ENCODE peak calls at places on chromosomes 1 and 21, in six cellular contexts. J, P, D, T, E and F are unnamed samples.

GRCh38 chr21:42218836-42219605 is at the start of gene ABCG1:
- DNase-seq in E (no peak), D (no peak), P (peak), T (no peak), J (no peak), F (no peak)

GRCh38 chr1:5611431-5611830 is 380.8 kb downstream of the NPHP4 start:
- DNase-seq in D (no peak), T (no peak), E (no peak), J (no peak), P (no peak), F (no peak)

GRCh38 chr21:33425825-33426224 is 22.6 kb downstream of the IFNGR2 start:
- DNase-seq in P (no peak), D (no peak), E (no peak), T (no peak), J (no peak), F (no peak)

GRCh38 chr1:109275706-109276345 is 7.1 kb downstream of the PSRC1 start:
- DNase-seq in D (no peak), E (no peak), J (peak), P (no peak), T (peak), F (no peak)

GRCh38 chr1:7313081-7313546 is 458.0 kb upstream of the VAMP3 start:
- DNase-seq in E (no peak), D (no peak), T (peak), J (no peak), P (no peak), F (no peak)

GRCh38 chr1:204592246-204592948 is 76.2 kb downstream of the MDM4 start:
- DNase-seq in T (no peak), E (no peak), D (no peak), P (no peak), J (no peak), F (no peak)

GRCh38 chr1:66271216-66271903 is 262.6 kb upstream of the SGIP1 start:
- DNase-seq in P (no peak), E (peak), D (no peak), J (peak), T (peak), F (peak)

GRCh38 chr1:151511636-151512215 is 539 bp downstream of the CGN start:
- DNase-seq in T (peak), P (no peak), E (peak), D (no peak), J (no peak), F (no peak)

GRCh38 chr1:36258960-36259344 is 34.7 kb downstream of the THRAP3 start:
- DNase-seq in P (no peak), T (no peak), J (no peak), D (no peak), E (no peak), F (no peak)

GRCh38 chr1:230122361-230123279 is 55.6 kb downstream of the GALNT2 start:
- DNase-seq in J (no peak), E (no peak), P (no peak), D (no peak), T (peak), F (no peak)

GRCh38 chr1:71753746-71754145 is 528.6 kb downstream of the NEGR1 start:
- DNase-seq in P (no peak), T (no peak), D (no peak), E (no peak), J (no peak), F (no peak)

GRCh38 chr1:183881387-183882084 is 76.6 kb downstream of the RGL1 start:
- DNase-seq in D (no peak), P (no peak), T (peak), J (no peak), E (peak), F (no peak)

GRCh38 chr1:202697038-202697437 is 13.2 kb downstream of the SYT2 start:
- DNase-seq in T (no peak), P (no peak), D (no peak), J (no peak), E (peak), F (no peak)

GRCh38 chr1:179017383-179018326 is 8.0 kb upstream of the FAM20B start:
- DNase-seq in E (peak), T (peak), J (no peak), D (no peak), P (no peak), F (no peak)

GRCh38 chr21:26028183-26028582 is 142.4 kb downstream of the APP start:
- DNase-seq in T (no peak), J (no peak), D (no peak), P (no peak), E (no peak), F (no peak)

GRCh38 chr1:44721521-44722361 is 9.2 kb downstream of the RNU5D-1 start:
- DNase-seq in T (peak), D (peak), P (peak), E (peak), J (peak), F (peak)

GRCh38 chr21:41651396-41651795 is 115.5 kb downstream of the RIPK4 start:
- DNase-seq in D (no peak), J (no peak), T (no peak), P (no peak), E (no peak), F (no peak)

GRCh38 chr1:111214884-111215283 is 12.6 kb upstream of the CHI3L2 start:
- DNase-seq in J (no peak), T (no peak), E (no peak), P (peak), D (no peak), F (no peak)

GRCh38 chr1:7594002-7594713 is 176.9 kb upstream of the VAMP3 start:
- DNase-seq in J (no peak), T (no peak), E (no peak), P (no peak), D (no peak), F (no peak)

GRCh38 chr21:20617130-20617529 is 381.1 kb upstream of the NCAM2 start:
- DNase-seq in E (no peak), P (no peak), T (no peak), J (no peak), D (no peak), F (no peak)

GRCh38 chr1:156707486-156708244 is 2.3 kb upstream of the CRABP2 start:
- DNase-seq in T (peak), J (no peak), D (no peak), P (no peak), E (no peak), F (no peak)

GRCh38 chr1:2405588-2406295 is 6.6 kb downstream of the PEX10 start:
- DNase-seq in T (peak), E (no peak), J (no peak), P (no peak), D (no peak), F (no peak)

GRCh38 chr1:203682401-203683383 is 56.1 kb downstream of the ATP2B4 start:
- DNase-seq in T (no peak), J (no peak), E (peak), D (no peak), P (no peak), F (no peak)

GRCh38 chr1:199780948-199781347 is 246.6 kb upstream of the NR5A2 start:
- DNase-seq in P (no peak), T (peak), D (no peak), E (no peak), J (no peak), F (no peak)

GRCh38 chr21:37208741-37209225 is 58.4 kb downstream of the VPS26C start:
- DNase-seq in T (no peak), P (no peak), D (no peak), E (no peak), J (no peak), F (no peak)

GRCh38 chr1:3564921-3565831 is 46.1 kb downstream of the MEGF6 start:
- DNase-seq in P (peak), E (no peak), T (peak), J (no peak), D (peak), F (no peak)

GRCh38 chr1:110210604-110211502 is 739 bp downstream of the KCNC4 start:
- DNase-seq in P (peak), J (no peak), T (peak), E (peak), D (no peak), F (no peak)

GRCh38 chr1:150366416-150367296 is 2.7 kb downstream of the RPRD2 start:
- DNase-seq in T (peak), D (no peak), J (no peak), P (no peak), E (no peak), F (no peak)

GRCh38 chr1:1954831-1955441 is 35.9 kb upstream of the TMEM52 start:
- DNase-seq in E (no peak), T (no peak), D (no peak), P (peak), J (no peak), F (no peak)